ENCODE peak calls at places on chromosome X, in ten cellular contexts. O is CD8-positive, alpha-beta memory T cell; K is HAP-1; H is epithelial cell of esophagus; G is K562; D is PC-3; T is ovary; X is GM06990; Z is GM04504; I is AG10803. S is an unnamed sample.

GRCh38 chrX:49172280-49172780 is 632 bp downstream of the PLP2 start:
- DNase-seq in O (peak; percentile 48), K (peak; percentile 73), H (peak; percentile 81), G (peak; percentile 77), D (peak; percentile 64), T (peak; percentile 66), X (peak; percentile 75), Z (no peak), I (peak; percentile 54), S (peak; percentile 82)

GRCh38 chrX:9885150-9885549 is 82.0 kb upstream of the CLDN34 start:
- DNase-seq in O (peak; percentile 6), K (peak; percentile 80), H (peak; percentile 60), G (peak; percentile 48), D (peak; percentile 74), T (peak; percentile 65), X (peak; percentile 54), Z (peak; percentile 15), I (peak; percentile 51), S (peak; percentile 65)

GRCh38 chrX:47771473-47771872 is 65.2 kb upstream of the ZNF81 start:
- DNase-seq in O (no peak), K (no peak), H (no peak), G (no peak), D (no peak), T (no peak), X (no peak), Z (no peak), I (no peak), S (no peak)

GRCh38 chrX:39002466-39002865 is 201.2 kb downstream of the MID1IP1 start:
- DNase-seq in O (no peak), K (no peak), H (no peak), G (no peak), D (peak; percentile 7), T (no peak), X (no peak), Z (no peak), I (peak; percentile 53), S (no peak)

GRCh38 chrX:30865020-30865419 is 24.0 kb downstream of the TAB3 start:
- DNase-seq in O (no peak), K (peak; percentile 62), H (peak; percentile 48), G (peak; percentile 55), D (peak; percentile 50), T (no peak), X (no peak), Z (no peak), I (no peak), S (peak; percentile 20)

GRCh38 chrX:37757082-37757481 is 22.8 kb upstream of the CYBB start:
- DNase-seq in O (no peak), K (no peak), H (no peak), G (no peak), D (no peak), T (no peak), X (no peak), Z (no peak), I (no peak), S (no peak)

GRCh38 chrX:68997911-68998310 is 167.3 kb downstream of the PJA1 start:
- DNase-seq in O (no peak), K (no peak), H (peak; percentile 5), G (no peak), D (peak; percentile 16), T (peak; percentile 76), X (no peak), Z (peak; percentile 23), I (peak; percentile 63), S (peak; percentile 4)

GRCh38 chrX:42276982-42277690 is 353.8 kb upstream of the CASK start:
- DNase-seq in O (no peak), K (no peak), H (no peak), G (no peak), D (no peak), T (no peak), X (no peak), Z (no peak), I (no peak), S (no peak)

GRCh38 chrX:74383611-74384010 is 37.7 kb upstream of the SLC16A2 start:
- DNase-seq in O (no peak), K (peak; percentile 40), H (peak; percentile 67), G (peak; percentile 6), D (peak; percentile 83), T (peak; percentile 27), X (no peak), Z (peak; percentile 17), I (peak; percentile 57), S (peak; percentile 68)

GRCh38 chrX:19156223-19156622 is 34.0 kb upstream of the ADGRG2 start:
- DNase-seq in O (no peak), K (no peak), H (peak; percentile 32), G (no peak), D (peak; percentile 26), T (no peak), X (no peak), Z (no peak), I (peak; percentile 5), S (no peak)

GRCh38 chrX:134669378-134670098 is 11.3 kb upstream of the PLAC1 start:
- DNase-seq in O (no peak), K (no peak), H (peak; percentile 71), G (no peak), D (peak; percentile 87), T (no peak), X (no peak), Z (peak; percentile 97), I (peak; percentile 95), S (peak; percentile 94)

GRCh38 chrX:65933085-65933589 is 106.7 kb downstream of the VSIG4 start:
- DNase-seq in O (no peak), K (no peak), H (peak; percentile 60), G (no peak), D (peak; percentile 37), T (no peak), X (no peak), Z (no peak), I (no peak), S (no peak)

GRCh38 chrX:100682939-100683338 is 38.9 kb downstream of the SRPX2 start:
- DNase-seq in O (no peak), K (no peak), H (no peak), G (no peak), D (no peak), T (no peak), X (no peak), Z (no peak), I (no peak), S (no peak)

GRCh38 chrX:134631404-134632346 is 26.6 kb downstream of the PLAC1 start:
- DNase-seq in O (no peak), K (no peak), H (no peak), G (no peak), D (no peak), T (no peak), X (no peak), Z (peak; percentile 62), I (peak; percentile 90), S (no peak)

GRCh38 chrX:148755111-148755510 is 254.7 kb downstream of the AFF2 start:
- DNase-seq in O (no peak), K (no peak), H (peak; percentile 17), G (no peak), D (no peak), T (no peak), X (no peak), Z (no peak), I (no peak), S (no peak)

GRCh38 chrX:2676794-2677675 is 14.1 kb upstream of the CD99 start:
- DNase-seq in O (no peak), K (no peak), H (peak; percentile 47), G (no peak), D (peak; percentile 17), T (no peak), X (no peak), Z (no peak), I (peak; percentile 70), S (peak; percentile 26)

GRCh38 chrX:124388562-124388961 is 42.2 kb downstream of the SH2D1A start:
- DNase-seq in O (peak; percentile 30), K (peak; percentile 75), H (peak; percentile 60), G (peak; percentile 75), D (peak; percentile 64), T (peak; percentile 18), X (no peak), Z (peak; percentile 19), I (peak; percentile 46), S (peak; percentile 39)

GRCh38 chrX:19846995-19847790 is 40.2 kb downstream of the SH3KBP1 start:
- DNase-seq in O (no peak), K (no peak), H (peak; percentile 61), G (peak; percentile 57), D (peak; percentile 59), T (no peak), X (no peak), Z (peak; percentile 64), I (peak; percentile 85), S (peak; percentile 85)

GRCh38 chrX:12263211-12263610 is 124.9 kb downstream of the FRMPD4 start:
- DNase-seq in O (no peak), K (no peak), H (peak; percentile 27), G (no peak), D (peak; percentile 32), T (no peak), X (no peak), Z (no peak), I (no peak), S (peak; percentile 54)

GRCh38 chrX:34810364-34810763 is 132.2 kb upstream of the FAM47B start:
- DNase-seq in O (no peak), K (no peak), H (peak; percentile 10), G (no peak), D (peak; percentile 64), T (no peak), X (no peak), Z (no peak), I (peak; percentile 14), S (peak; percentile 78)

GRCh38 chrX:82384401-82384800 is 1123.7 kb upstream of the POU3F4 start:
- DNase-seq in O (no peak), K (no peak), H (peak; percentile 0), G (no peak), D (no peak), T (no peak), X (no peak), Z (no peak), I (no peak), S (no peak)

GRCh38 chrX:24659646-24660045 is 12.5 kb upstream of the PCYT1B start:
- DNase-seq in O (no peak), K (no peak), H (no peak), G (no peak), D (no peak), T (no peak), X (no peak), Z (no peak), I (no peak), S (no peak)

GRCh38 chrX:26925088-26925487 is 538.1 kb downstream of the PPP4R3C start:
- DNase-seq in O (no peak), K (no peak), H (peak; percentile 71), G (no peak), D (no peak), T (no peak), X (no peak), Z (peak; percentile 20), I (no peak), S (no peak)

GRCh38 chrX:134520860-134521390 is 61.0 kb downstream of the HPRT1 start:
- DNase-seq in O (no peak), K (peak; percentile 67), H (peak; percentile 62), G (peak; percentile 67), D (peak; percentile 79), T (no peak), X (no peak), Z (peak; percentile 55), I (peak; percentile 68), S (peak; percentile 75)

GRCh38 chrX:22135994-22136684 is 104.0 kb downstream of the PHEX start:
- DNase-seq in O (no peak), K (peak; percentile 63), H (peak; percentile 89), G (peak; percentile 34), D (peak; percentile 83), T (no peak), X (no peak), Z (peak; percentile 23), I (peak; percentile 67), S (peak; percentile 68)

GRCh38 chrX:16999275-16999674 is 52.8 kb downstream of the REPS2 start:
- DNase-seq in O (no peak), K (no peak), H (peak; percentile 15), G (no peak), D (no peak), T (no peak), X (no peak), Z (no peak), I (no peak), S (no peak)

GRCh38 chrX:150767475-150768131 is 74.4 kb downstream of the MTMR1 start:
- DNase-seq in O (no peak), K (no peak), H (peak; percentile 62), G (peak; percentile 62), D (peak; percentile 28), T (no peak), X (no peak), Z (peak; percentile 70), I (peak; percentile 93), S (peak; percentile 83)

GRCh38 chrX:29044802-29045201 is 457.6 kb downstream of the IL1RAPL1 start:
- DNase-seq in O (no peak), K (no peak), H (peak; percentile 3), G (no peak), D (peak; percentile 18), T (no peak), X (no peak), Z (no peak), I (no peak), S (no peak)